ENCODE peak calls at places on chromosomes 13 and 19, in five cellular contexts. G is RWPE1, X is psoas muscle, P is body of pancreas, E is heart left ventricle. C is an unnamed sample.

GRCh38 chr13:25046274-25046984 is 49.5 kb upstream of the PABPC3 start:
- DNase-seq in G (no peak), E (no peak), X (no peak), P (no peak), C (no peak)

GRCh38 chr19:47521473-47522180 is 6.8 kb upstream of the NAPA start:
- DNase-seq in E (peak; percentile 24), G (no peak), X (peak; percentile 44), P (no peak), C (no peak)

GRCh38 chr19:16895467-16896097 is 6.8 kb downstream of the F2RL3 start:
- DNase-seq in G (no peak), E (no peak), X (no peak), P (no peak), C (no peak)

GRCh38 chr13:90258129-90258528 is 1089.4 kb upstream of the MIR17HG start:
- DNase-seq in E (no peak), X (no peak), G (no peak), P (no peak), C (no peak)

GRCh38 chr13:95678967-95679366 is 2.0 kb downstream of the DNAJC3 start:
- DNase-seq in P (no peak), E (no peak), X (no peak), G (no peak), C (no peak)

GRCh38 chr13:114135731-114136171 is 3.3 kb upstream of the RASA3 start:
- DNase-seq in E (no peak), P (no peak), X (peak; percentile 29), G (no peak), C (no peak)

GRCh38 chr13:97327071-97327470 is 104.9 kb downstream of the MBNL2 start:
- DNase-seq in E (no peak), P (no peak), X (no peak), G (no peak), C (no peak)

GRCh38 chr13:99315186-99315585 is 8.0 kb upstream of the GPR183 start:
- DNase-seq in X (no peak), E (no peak), G (no peak), P (no peak), C (no peak)

GRCh38 chr19:12867120-12868099 is 13.8 kb downstream of the DNASE2 start:
- DNase-seq in G (peak; percentile 62), P (peak; percentile 82), X (peak; percentile 66), E (peak; percentile 39), C (peak; percentile 89)

GRCh38 chr13:110028838-110029621 is 242.6 kb upstream of the IRS2 start:
- DNase-seq in P (no peak), X (no peak), E (no peak), G (no peak), C (no peak)

GRCh38 chr19:52336976-52337375 is 933 bp downstream of the ZNF610 start:
- DNase-seq in E (no peak), G (no peak), P (no peak), X (no peak), C (no peak)

GRCh38 chr19:38592940-38593339 is 24.8 kb downstream of the MAP4K1 start:
- DNase-seq in E (no peak), P (no peak), G (no peak), X (no peak), C (no peak)

GRCh38 chr13:96428904-96429303 is 339.0 kb downstream of the HS6ST3 start:
- DNase-seq in E (no peak), G (no peak), X (no peak), P (no peak), C (no peak)

GRCh38 chr13:34143637-34144036 is 325.7 kb downstream of the RFC3 start:
- DNase-seq in E (no peak), G (no peak), P (no peak), X (no peak), C (no peak)
- TF ChIP-seq CTCF in E (no peak), G (no peak), P (no peak), X (no peak), C (no peak)

GRCh38 chr13:23870356-23871146 is 18.6 kb downstream of the MIPEP start:
- DNase-seq in G (no peak), X (no peak), P (no peak), E (no peak), C (no peak)
- TF ChIP-seq CTCF in G (no peak), X (no peak), P (no peak), E (no peak), C (no peak)

GRCh38 chr19:28981994-28982393 is 231.0 kb downstream of the UQCRFS1 start:
- DNase-seq in G (no peak), E (no peak), X (no peak), P (no peak), C (no peak)

GRCh38 chr19:28980236-28980868 is 232.6 kb downstream of the UQCRFS1 start:
- DNase-seq in X (no peak), E (no peak), P (no peak), G (no peak), C (no peak)

GRCh38 chr19:28972144-28972543 is 240.8 kb downstream of the UQCRFS1 start:
- DNase-seq in X (no peak), P (no peak), E (no peak), G (no peak), C (no peak)

GRCh38 chr19:28977826-28978225 is 235.1 kb downstream of the UQCRFS1 start:
- DNase-seq in E (no peak), G (no peak), P (no peak), X (no peak), C (no peak)
- TF ChIP-seq CTCF in E (no peak), G (no peak), P (no peak), X (no peak), C (no peak)

DNA sequence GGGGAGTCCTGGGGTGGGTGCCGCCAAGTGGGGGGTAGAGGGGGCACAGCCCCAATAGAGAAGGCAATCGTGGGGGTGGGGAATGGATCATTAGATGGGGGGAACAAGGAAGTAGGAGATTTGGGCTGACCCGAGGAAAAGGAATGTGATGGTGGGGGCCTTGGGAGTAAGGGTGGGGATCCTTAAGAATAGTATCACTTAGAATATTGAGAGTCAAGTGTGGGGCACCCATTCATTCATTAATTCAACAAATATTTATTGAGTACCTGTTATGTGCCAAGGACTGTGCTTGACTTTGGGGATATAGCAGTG is 641 bp downstream of the PPP5C start:
- DNase-seq in P (no peak), E (no peak), G (no peak), X (no peak), C (no peak)
- TF ChIP-seq CTCF in P (no peak), E (no peak), G (no peak), X (no peak), C (no peak)

GRCh38 chr19:33828266-33829075 is 31.8 kb downstream of the KCTD15 start:
- DNase-seq in P (no peak), X (peak; percentile 9), E (no peak), G (no peak), C (peak; percentile 22)

GRCh38 chr19:33831835-33832234 is 35.2 kb downstream of the KCTD15 start:
- DNase-seq in X (no peak), P (no peak), G (no peak), E (no peak), C (no peak)

GRCh38 chr19:33830264-33830663 is 33.6 kb downstream of the KCTD15 start:
- DNase-seq in G (no peak), X (no peak), E (no peak), P (no peak), C (no peak)

GRCh38 chr19:33832633-33833032 is 36.0 kb downstream of the KCTD15 start:
- DNase-seq in G (no peak), X (no peak), E (no peak), P (no peak), C (no peak)
- TF ChIP-seq CTCF in G (no peak), X (no peak), E (no peak), P (no peak), C (no peak)

C was measured in mesothelial cell of epicardium.